ENCODE peak calls at places on chromosomes 3 and 15, in nine cellular contexts. V, T, H, Y, I, L, R, M and Z are unnamed samples.

GRCh38 chr15:81825136-81825535 is 220.7 kb downstream of the MEX3B start:
- DNase-seq in M (no peak), V (no peak), L (no peak), T (no peak), R (no peak), I (no peak), Y (no peak), H (no peak), Z (no peak)

GRCh38 chr3:13849018-13849417 is 30.9 kb downstream of the WNT7A start:
- DNase-seq in I (no peak), Y (no peak), M (no peak), T (no peak), L (no peak), V (no peak), H (no peak), R (no peak), Z (no peak)

GRCh38 chr3:183911087-183911486 is 26.4 kb upstream of the PARL start:
- DNase-seq in Y (no peak), T (no peak), I (no peak), M (no peak), L (no peak), R (no peak), V (no peak), H (no peak), Z (no peak)

GRCh38 chr3:45736707-45737106 is 47.5 kb downstream of the SACM1L start:
- DNase-seq in V (no peak), T (no peak), H (no peak), R (no peak), M (no peak), Y (no peak), L (no peak), I (no peak), Z (no peak)

GRCh38 chr15:66702770-66703539 is 919 bp downstream of the SMAD6 start:
- DNase-seq in V (no peak), T (peak; percentile 33), I (no peak), M (no peak), H (no peak), Y (no peak), L (peak; percentile 53), R (no peak), Z (peak; percentile 49)

GRCh38 chr3:49333091-49333490 is 6.8 kb downstream of the USP4 start:
- DNase-seq in V (no peak), I (no peak), Y (no peak), R (no peak), H (no peak), L (no peak), T (no peak), M (peak; percentile 48), Z (no peak)

GRCh38 chr3:134627831-134628230 is 23.0 kb downstream of the KY start:
- DNase-seq in R (no peak), V (no peak), I (no peak), T (no peak), M (peak; percentile 22), Y (no peak), H (no peak), L (no peak), Z (no peak)

GRCh38 chr3:69143605-69144004 is 21.2 kb upstream of the LMOD3 start:
- DNase-seq in V (no peak), Y (no peak), L (no peak), H (no peak), I (no peak), M (peak; percentile 15), T (no peak), R (peak; percentile 14), Z (peak; percentile 11)

GRCh38 chr3:72675243-72675642 is 173.0 kb downstream of the SHQ1 start:
- DNase-seq in Y (no peak), T (no peak), M (no peak), I (no peak), V (no peak), R (no peak), H (no peak), L (no peak), Z (no peak)

GRCh38 chr15:30921781-30922371 is 18.2 kb downstream of the FAN1 start:
- DNase-seq in Y (no peak), I (no peak), L (peak; percentile 42), T (no peak), H (no peak), R (no peak), M (peak; percentile 6), V (no peak), Z (no peak)

GRCh38 chr15:54576303-54576935 is 598.2 kb downstream of the UNC13C start:
- DNase-seq in I (no peak), H (no peak), T (no peak), Y (no peak), V (no peak), M (no peak), R (no peak), L (no peak), Z (no peak)

GRCh38 chr3:124347418-124347817 is 355.5 kb upstream of the ROPN1 start:
- DNase-seq in H (no peak), I (no peak), M (peak; percentile 11), L (no peak), V (no peak), T (no peak), Y (no peak), R (no peak), Z (peak; percentile 12)

GRCh38 chr15:94282269-94283250 is 51.2 kb downstream of the MCTP2 start:
- DNase-seq in M (no peak), Y (no peak), L (no peak), R (no peak), I (no peak), T (no peak), V (no peak), H (no peak), Z (no peak)

GRCh38 chr15:87498545-87498944 is 758.0 kb downstream of the NTRK3 start:
- DNase-seq in R (peak; percentile 25), M (peak; percentile 46), V (no peak), H (no peak), I (no peak), T (no peak), L (no peak), Y (no peak), Z (no peak)

GRCh38 chr15:78056714-78057269 is 20.7 kb downstream of the TBC1D2B start:
- DNase-seq in H (no peak), V (no peak), L (no peak), T (no peak), I (no peak), R (no peak), Y (no peak), M (peak; percentile 50), Z (no peak)

GRCh38 chr3:29156071-29156715 is 124.7 kb upstream of the RBMS3 start:
- DNase-seq in Y (no peak), R (no peak), H (no peak), L (no peak), M (no peak), V (no peak), T (no peak), I (no peak), Z (peak; percentile 87)

GRCh38 chr3:142560118-142560517 is 18.4 kb downstream of the ATR start:
- DNase-seq in Y (no peak), V (no peak), H (no peak), M (no peak), I (no peak), T (no peak), R (no peak), L (no peak), Z (no peak)

GRCh38 chr3:126469479-126469878 is 6.2 kb downstream of the ZXDC start:
- DNase-seq in Y (no peak), M (no peak), H (no peak), L (no peak), I (no peak), R (no peak), T (no peak), V (peak; percentile 41), Z (no peak)

GRCh38 chr15:89551502-89551901 is 23.8 kb upstream of the TICRR start:
- DNase-seq in V (no peak), I (no peak), M (peak; percentile 7), H (no peak), T (no peak), R (no peak), L (no peak), Y (no peak), Z (no peak)

GRCh38 chr15:78004919-78005634 is 72.4 kb downstream of the TBC1D2B start:
- DNase-seq in Y (no peak), T (no peak), H (no peak), R (peak; percentile 45), M (peak; percentile 95), I (no peak), V (no peak), L (peak; percentile 83), Z (peak; percentile 32)